ENCODE peak calls at places on chromosomes 13 and 19, in six cellular contexts. Q is GM12891, M is K562, R is GM12878, Y is HepG2, N is SK-N-SH. O is an unnamed sample.

GRCh38 chr19:45954132-45954531 is 19.5 kb downstream of the NOVA2 start:
- DNase-seq in N (peak), M (no peak), Y (no peak), R (no peak), Q (no peak), O (no peak)

GRCh38 chr19:6005321-6006069 is 27.6 kb upstream of the RANBP3 start:
- DNase-seq in M (no peak), Y (no peak), R (no peak), Q (no peak), N (peak), O (no peak)

GRCh38 chr13:32334676-32335075 is 19.4 kb downstream of the BRCA2 start:
- DNase-seq in M (no peak), R (no peak), Y (peak), N (no peak), Q (no peak), O (no peak)

GRCh38 chr19:41974652-41975051 is 15.5 kb upstream of the RABAC1 start:
- DNase-seq in Y (no peak), M (no peak), R (no peak), N (no peak), Q (no peak), O (no peak)

GRCh38 chr19:48495391-48495790 is 16.2 kb downstream of the LMTK3 start:
- DNase-seq in M (no peak), Y (no peak), N (no peak), Q (no peak), R (no peak), O (no peak)

GRCh38 chr13:101150998-101151397 is 265.3 kb downstream of the NALCN start:
- DNase-seq in R (no peak), Q (no peak), N (peak), Y (no peak), M (no peak), O (no peak)

GRCh38 chr19:58353717-58354477 is 605 bp upstream of the A1BG start:
- DNase-seq in Q (no peak), R (no peak), M (no peak), Y (no peak), N (no peak), O (no peak)

GRCh38 chr19:789473-790052 is 7.7 kb upstream of the PTBP1 start:
- DNase-seq in N (no peak), Y (peak), M (peak), Q (no peak), R (no peak), O (no peak)

GRCh38 chr19:28887920-28888618 is 324.9 kb downstream of the UQCRFS1 start:
- DNase-seq in Q (no peak), N (no peak), R (no peak), Y (no peak), M (no peak), O (no peak)

GRCh38 chr13:59133903-59134302 is 1029.8 kb downstream of the DIAPH3 start:
- DNase-seq in Q (no peak), Y (no peak), N (no peak), R (no peak), M (no peak), O (no peak)

GRCh38 chr19:3368848-3369336 is 2.5 kb downstream of the NFIC start:
- DNase-seq in Q (no peak), M (peak), R (no peak), N (no peak), Y (no peak), O (no peak)

GRCh38 chr13:76812206-76812882 is 73.9 kb downstream of the KCTD12 start:
- DNase-seq in Y (no peak), Q (no peak), N (peak), M (no peak), R (no peak), O (no peak)

GRCh38 chr19:3849787-3850186 is 19.1 kb downstream of the ZFR2 start:
- DNase-seq in N (no peak), Y (no peak), Q (no peak), M (peak), R (no peak), O (no peak)

GRCh38 chr19:44777715-44778347 is at the start of gene CBLC:
- DNase-seq in Y (peak), N (peak), Q (no peak), R (no peak), M (peak), O (no peak)
- TF ChIP-seq POLR2AphosphoS5 in Y (peak), N (no peak), Q (no peak), R (no peak), M (no peak), O (no peak)

DNA sequence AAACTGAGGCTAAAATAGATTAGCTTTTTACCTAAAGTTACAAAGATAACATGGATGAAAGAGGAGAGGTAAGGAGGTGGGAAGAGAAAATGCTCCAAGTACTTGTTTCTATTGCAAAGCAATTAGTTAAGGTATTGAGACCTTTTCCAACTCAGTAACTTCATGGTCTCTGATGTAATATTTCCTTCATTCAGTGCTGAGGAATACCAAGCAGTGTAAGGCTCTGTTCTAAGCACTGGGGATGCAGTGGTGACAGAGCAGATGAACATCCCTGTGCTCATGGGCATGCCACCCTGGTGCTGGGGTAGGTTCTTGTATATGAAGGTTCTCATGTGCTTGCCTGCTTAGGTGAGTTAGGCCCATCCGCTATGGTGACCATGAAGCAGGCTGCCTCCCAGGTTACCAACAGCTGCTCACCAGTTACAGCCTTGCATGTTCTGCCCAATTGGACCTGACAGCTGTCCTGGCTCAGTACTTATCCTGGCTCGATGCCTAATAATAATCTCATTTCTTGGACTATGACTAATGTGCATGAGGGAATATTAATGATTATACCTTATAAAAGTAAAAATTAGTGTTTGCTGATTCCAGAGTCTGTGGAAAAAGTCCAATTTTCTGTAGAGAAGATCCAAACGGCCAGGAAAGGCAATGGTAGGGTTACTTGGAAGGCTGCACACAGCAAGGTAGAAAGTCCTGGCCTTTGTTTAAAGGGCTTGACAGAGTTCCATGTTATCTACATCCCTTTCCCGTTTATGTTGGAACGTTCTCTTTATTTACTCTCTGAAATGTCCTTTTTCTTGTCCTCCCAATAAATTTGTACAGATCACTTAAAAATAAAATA is 48.3 kb downstream of the LATS2 start:
- DNase-seq in Y (no peak), Q (no peak), N (no peak), R (no peak), M (no peak), O (no peak)
- TF ChIP-seq TAF1 in Y (no peak), Q (no peak), N (no peak), R (no peak), M (no peak), O (no peak)

GRCh38 chr13:99982021-99982740 is 597 bp downstream of the ZIC2 start:
- DNase-seq in Y (no peak), R (no peak), Q (no peak), M (peak), N (peak), O (no peak)

GRCh38 chr13:99979453-99980200 is 2.0 kb upstream of the ZIC2 start:
- DNase-seq in M (peak), R (no peak), N (peak), Y (no peak), Q (no peak), O (no peak)

GRCh38 chr13:99982741-99983400 is 1.3 kb downstream of the ZIC2 start:
- DNase-seq in M (peak), N (peak), Q (no peak), Y (no peak), R (no peak), O (no peak)

GRCh38 chr13:99980201-99981114 is 1.1 kb upstream of the ZIC2 start:
- DNase-seq in M (peak), N (peak), Q (no peak), R (no peak), Y (no peak), O (peak)

DNA sequence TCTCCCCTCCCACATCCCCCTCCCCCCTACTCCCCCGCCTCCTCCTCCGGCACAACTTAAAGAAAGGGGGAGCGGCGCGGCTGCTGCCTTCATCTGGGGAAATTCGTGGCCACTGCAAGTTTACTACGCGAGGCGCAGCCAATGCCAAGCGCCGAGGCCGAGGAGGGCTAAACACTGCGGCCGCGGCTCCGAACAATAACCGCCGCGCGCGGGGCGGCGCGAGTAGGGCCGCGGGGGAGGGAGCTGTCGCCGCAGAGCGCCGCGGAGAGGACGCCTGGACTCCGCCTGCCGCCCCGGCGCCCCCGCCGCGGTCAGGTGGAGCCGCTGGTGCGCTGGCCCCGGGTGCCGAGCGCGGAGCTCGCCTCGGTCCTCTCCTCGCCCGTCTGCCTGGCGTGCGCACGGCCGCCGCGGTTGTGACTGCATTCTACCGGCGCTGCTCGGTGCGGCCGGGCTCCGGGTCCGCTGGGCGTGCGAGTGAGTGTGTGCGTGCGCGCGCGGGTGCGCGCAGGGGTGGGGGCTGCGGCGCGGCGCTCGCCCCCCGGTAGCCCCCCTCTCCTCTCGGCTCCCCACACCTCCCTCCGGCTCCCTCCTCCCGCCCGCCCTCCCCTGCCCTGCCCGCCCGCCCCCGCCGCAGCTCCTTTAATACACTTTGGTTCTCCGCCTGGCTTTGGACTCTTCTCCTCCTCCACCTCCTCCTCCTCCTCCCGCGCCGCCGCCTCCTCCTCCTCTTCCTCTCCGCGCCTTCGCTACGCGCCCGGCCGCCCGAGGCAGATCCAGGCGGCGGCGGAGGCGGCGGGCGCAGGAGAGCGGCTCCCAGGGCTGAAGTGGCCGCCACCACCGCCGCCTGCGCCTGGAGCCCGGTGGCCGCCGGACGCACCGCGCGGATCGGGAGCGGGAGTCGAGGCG is at the start of gene ZIC2:
- DNase-seq in N (peak), Y (no peak), R (no peak), M (peak), Q (no peak), O (no peak)
- TF ChIP-seq POLR2AphosphoS5 in N (no peak), Y (no peak), R (no peak), M (peak), Q (no peak), O (no peak)

GRCh38 chr19:55226788-55227187 is 1.8 kb downstream of the TMEM86B start:
- DNase-seq in M (no peak), Q (no peak), Y (no peak), N (peak), R (no peak), O (no peak)

GRCh38 chr19:55228403-55229031 is at the start of gene TMEM86B:
- DNase-seq in M (no peak), Y (peak), N (peak), Q (no peak), R (no peak), O (no peak)

GRCh38 chr19:55228015-55228391 is 560 bp downstream of the TMEM86B start:
- DNase-seq in Y (no peak), Q (no peak), N (peak), R (no peak), M (no peak), O (no peak)

GRCh38 chr19:55226273-55226672 is 2.3 kb downstream of the TMEM86B start:
- DNase-seq in Y (no peak), N (no peak), M (no peak), R (no peak), Q (no peak), O (no peak)

DNA sequence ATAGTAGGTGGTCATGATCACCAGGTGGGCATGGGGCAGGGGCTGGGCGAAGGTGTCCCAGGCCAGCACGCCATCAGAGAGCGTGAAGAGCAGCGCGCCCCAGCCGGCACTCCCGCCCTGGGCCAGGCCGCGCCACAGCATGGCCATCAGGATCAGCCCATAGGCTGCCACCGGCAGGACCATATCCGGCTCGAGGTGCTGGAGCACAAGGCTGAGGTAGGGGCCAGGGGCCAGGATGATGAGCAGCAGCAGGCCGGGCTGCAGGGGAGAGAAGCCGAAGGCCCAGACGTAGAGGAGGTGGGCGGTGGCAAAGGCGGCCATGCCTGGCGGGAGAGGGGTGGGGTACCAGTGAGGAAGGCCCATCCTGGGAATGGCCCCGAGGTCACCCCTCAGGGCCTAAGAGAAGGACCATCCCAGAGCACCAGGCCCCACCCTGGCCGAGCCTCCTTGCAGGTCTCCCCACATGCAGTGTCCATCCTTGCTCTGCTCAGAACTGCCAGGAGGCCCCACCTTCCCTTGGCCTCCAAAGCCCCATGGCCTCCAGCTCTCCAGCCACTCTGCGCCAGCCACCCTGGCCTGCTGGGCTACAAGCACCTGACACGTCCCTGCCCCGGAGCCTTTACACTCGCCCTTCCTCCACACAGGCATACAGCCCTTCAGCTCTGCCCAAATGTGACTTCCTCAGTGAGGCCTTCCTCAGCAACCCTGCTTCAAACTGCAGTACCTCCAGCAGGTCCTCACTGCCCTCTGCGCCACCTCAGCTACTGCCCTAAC is 1.1 kb downstream of the TMEM86B start:
- DNase-seq in M (no peak), Q (no peak), Y (no peak), N (no peak), R (no peak), O (no peak)
- TF ChIP-seq TAF1 in M (no peak), Q (no peak), Y (no peak), N (no peak), R (no peak), O (no peak)

GRCh38 chr19:13544423-13544822 is 38.1 kb upstream of the CACNA1A start:
- DNase-seq in M (no peak), R (no peak), N (no peak), Y (no peak), Q (no peak), O (no peak)
- TF ChIP-seq POLR2AphosphoS5 in M (no peak), R (no peak), N (no peak), Y (no peak), Q (no peak), O (no peak)

GRCh38 chr19:16470541-16470910 is 1.2 kb downstream of the EPS15L1 start:
- DNase-seq in N (no peak), M (no peak), Y (no peak), Q (no peak), R (no peak), O (no peak)
- TF ChIP-seq TAF1 in N (no peak), M (no peak), Y (no peak), Q (no peak), R (no peak), O (no peak)

DNA sequence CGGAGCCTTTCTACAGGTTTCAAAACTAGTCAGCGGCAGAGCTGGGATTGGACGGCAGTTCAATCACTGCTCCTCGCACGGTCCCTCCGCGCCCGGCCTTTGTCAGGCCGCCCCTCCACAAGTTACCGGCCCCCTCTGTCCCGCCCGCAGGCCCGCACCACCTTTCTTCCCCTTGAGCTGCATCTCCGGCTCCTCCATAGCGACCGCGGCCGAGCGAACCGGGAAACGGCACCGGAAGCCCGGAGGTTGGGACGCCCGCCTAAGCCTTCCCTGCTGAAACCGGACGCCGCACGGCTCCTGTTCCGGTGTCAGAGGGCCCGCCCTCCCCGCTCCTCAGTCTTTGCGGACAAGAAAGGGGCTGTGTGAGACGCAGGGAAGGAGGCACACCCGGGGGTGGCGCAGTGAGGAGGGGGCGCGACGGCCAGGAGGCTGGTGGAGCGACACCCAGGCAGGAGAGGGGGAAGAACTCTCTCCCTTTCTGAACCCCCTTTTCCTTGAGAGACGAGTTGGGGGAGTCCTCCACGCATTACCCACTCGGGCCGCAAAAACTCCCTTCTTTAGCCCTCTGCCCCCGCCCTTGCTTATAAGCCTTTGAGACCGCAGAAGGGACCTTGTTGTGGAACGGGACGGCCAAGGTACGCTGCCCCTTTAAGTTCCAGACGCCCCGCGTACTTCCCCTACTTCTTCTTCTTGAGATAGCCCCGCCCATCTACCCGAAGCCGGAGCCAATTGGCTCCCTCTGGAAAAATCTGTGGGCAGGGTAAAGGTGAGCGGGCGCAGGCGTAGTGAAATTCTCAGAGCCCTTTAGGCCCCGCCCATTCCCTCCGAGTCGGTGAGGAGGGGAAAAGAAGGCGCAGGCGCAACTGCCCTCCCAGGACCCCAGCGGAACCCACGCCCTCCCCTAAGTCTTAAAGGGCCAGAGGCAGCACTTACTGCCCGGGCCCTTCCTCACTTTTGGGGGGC is at the start of the genes BORCS8 and RFXANK:
- DNase-seq in N (peak), Q (peak), Y (peak), M (peak), R (peak), O (peak)
- TF ChIP-seq POLR2AphosphoS5 in N (peak), Q (peak), Y (peak), M (no peak), R (peak), O (peak)

O was measured in GM12892.